ENCODE peak calls at places on chromosomes 5 and 9, in five cellular contexts. One of them, this sample, is unnamed.

GRCh38 chr5:148687427-148687826 is 33.1 kb upstream of the HTR4 start:
- DNase-seq in tibial artery: no peak
- DNase-seq in glutamatergic neuron: peak; percentile 15
- DNase-seq in CD4-positive, alpha-beta memory T cell: no peak
- DNase-seq in HCT116: peak; percentile 64
- DNase-seq in this sample: peak; percentile 23

GRCh38 chr5:4984461-4984860 is 155.7 kb upstream of the ADAMTS16 start:
- DNase-seq in CD4-positive, alpha-beta memory T cell: no peak
- DNase-seq in tibial artery: no peak
- DNase-seq in glutamatergic neuron: no peak
- DNase-seq in HCT116: no peak
- DNase-seq in this sample: no peak

GRCh38 chr5:83473344-83474169 is 2.0 kb downstream of the VCAN start:
- DNase-seq in glutamatergic neuron: peak; percentile 95
- DNase-seq in CD4-positive, alpha-beta memory T cell: peak; percentile 38
- DNase-seq in tibial artery: peak; percentile 98
- DNase-seq in HCT116: peak; percentile 86
- DNase-seq in this sample: peak; percentile 94

GRCh38 chr9:36765468-36766341 is 193.0 kb downstream of the MELK start:
- DNase-seq in glutamatergic neuron: peak; percentile 83
- DNase-seq in tibial artery: peak; percentile 76
- DNase-seq in CD4-positive, alpha-beta memory T cell: peak; percentile 90
- DNase-seq in HCT116: peak; percentile 91
- DNase-seq in this sample: peak; percentile 75

GRCh38 chr5:123450114-123450513 is 26.9 kb upstream of the CEP120 start:
- DNase-seq in tibial artery: no peak
- DNase-seq in glutamatergic neuron: no peak
- DNase-seq in CD4-positive, alpha-beta memory T cell: no peak
- DNase-seq in HCT116: no peak
- DNase-seq in this sample: no peak

GRCh38 chr5:58107704-58108103 is 352.2 kb downstream of the PLK2 start:
- DNase-seq in CD4-positive, alpha-beta memory T cell: no peak
- DNase-seq in HCT116: no peak
- DNase-seq in glutamatergic neuron: no peak
- DNase-seq in tibial artery: no peak
- DNase-seq in this sample: no peak

GRCh38 chr5:40717281-40717680 is 37.6 kb downstream of the PTGER4 start:
- DNase-seq in CD4-positive, alpha-beta memory T cell: no peak
- DNase-seq in tibial artery: no peak
- DNase-seq in HCT116: no peak
- DNase-seq in glutamatergic neuron: no peak
- DNase-seq in this sample: no peak

GRCh38 chr5:6568909-6569308 is 63.9 kb downstream of the NSUN2 start:
- DNase-seq in HCT116: no peak
- DNase-seq in glutamatergic neuron: no peak
- DNase-seq in tibial artery: no peak
- DNase-seq in CD4-positive, alpha-beta memory T cell: no peak
- DNase-seq in this sample: no peak

GRCh38 chr5:154038241-154038603 is 488 bp downstream of the FAM114A2 start:
- DNase-seq in HCT116: peak; percentile 3
- DNase-seq in tibial artery: no peak
- DNase-seq in glutamatergic neuron: no peak
- DNase-seq in CD4-positive, alpha-beta memory T cell: no peak
- DNase-seq in this sample: no peak

GRCh38 chr5:94245608-94246007 is 372.8 kb downstream of the KIAA0825 start:
- DNase-seq in glutamatergic neuron: no peak
- DNase-seq in HCT116: no peak
- DNase-seq in CD4-positive, alpha-beta memory T cell: no peak
- DNase-seq in tibial artery: no peak
- DNase-seq in this sample: no peak

GRCh38 chr5:153974131-153974812 is 64.4 kb downstream of the FAM114A2 start:
- DNase-seq in glutamatergic neuron: no peak
- DNase-seq in HCT116: peak; percentile 18
- DNase-seq in CD4-positive, alpha-beta memory T cell: peak; percentile 28
- DNase-seq in tibial artery: no peak
- DNase-seq in this sample: peak; percentile 60

GRCh38 chr5:138339086-138339456 is 1.0 kb downstream of the FAM53C start:
- DNase-seq in tibial artery: no peak
- DNase-seq in CD4-positive, alpha-beta memory T cell: no peak
- DNase-seq in glutamatergic neuron: no peak
- DNase-seq in HCT116: no peak
- DNase-seq in this sample: peak; percentile 25

GRCh38 chr9:119634036-119634435 is 264.8 kb upstream of the BRINP1 start:
- DNase-seq in HCT116: no peak
- DNase-seq in tibial artery: no peak
- DNase-seq in CD4-positive, alpha-beta memory T cell: no peak
- DNase-seq in glutamatergic neuron: no peak
- DNase-seq in this sample: no peak

GRCh38 chr5:53902524-53902923 is 342.1 kb downstream of the NDUFS4 start:
- DNase-seq in CD4-positive, alpha-beta memory T cell: no peak
- DNase-seq in HCT116: no peak
- DNase-seq in tibial artery: no peak
- DNase-seq in glutamatergic neuron: no peak
- DNase-seq in this sample: no peak

GRCh38 chr5:84382363-84383295 is 2.1 kb downstream of the EDIL3 start:
- DNase-seq in glutamatergic neuron: peak; percentile 83
- DNase-seq in HCT116: no peak
- DNase-seq in CD4-positive, alpha-beta memory T cell: no peak
- DNase-seq in tibial artery: peak; percentile 78
- DNase-seq in this sample: peak; percentile 67

GRCh38 chr5:143019614-143020515 is 249.7 kb downstream of the ARHGAP26 start:
- DNase-seq in CD4-positive, alpha-beta memory T cell: no peak
- DNase-seq in tibial artery: no peak
- DNase-seq in HCT116: no peak
- DNase-seq in glutamatergic neuron: no peak
- DNase-seq in this sample: no peak

GRCh38 chr5:112419050-112419595 is at the start of gene EPB41L4A:
- DNase-seq in CD4-positive, alpha-beta memory T cell: no peak
- DNase-seq in glutamatergic neuron: peak; percentile 80
- DNase-seq in tibial artery: peak; percentile 66
- DNase-seq in HCT116: no peak
- DNase-seq in this sample: peak; percentile 76

GRCh38 chr9:34454571-34455065 is 3.8 kb downstream of the FAM219A start:
- DNase-seq in glutamatergic neuron: peak; percentile 29
- DNase-seq in tibial artery: no peak
- DNase-seq in HCT116: peak; percentile 39
- DNase-seq in CD4-positive, alpha-beta memory T cell: no peak
- DNase-seq in this sample: no peak

GRCh38 chr9:6644346-6645152 is 980 bp downstream of the GLDC start:
- DNase-seq in HCT116: no peak
- DNase-seq in tibial artery: no peak
- DNase-seq in CD4-positive, alpha-beta memory T cell: no peak
- DNase-seq in glutamatergic neuron: no peak
- DNase-seq in this sample: no peak

GRCh38 chr5:14417232-14417730 is 164.3 kb upstream of the OTULINL start:
- DNase-seq in tibial artery: no peak
- DNase-seq in CD4-positive, alpha-beta memory T cell: no peak
- DNase-seq in HCT116: no peak
- DNase-seq in glutamatergic neuron: no peak
- DNase-seq in this sample: no peak

GRCh38 chr5:132024789-132025402 is 13.4 kb upstream of the ACSL6 start:
- DNase-seq in glutamatergic neuron: no peak
- DNase-seq in HCT116: no peak
- DNase-seq in CD4-positive, alpha-beta memory T cell: no peak
- DNase-seq in tibial artery: no peak
- DNase-seq in this sample: no peak

GRCh38 chr9:78040726-78041125 is 9.1 kb upstream of the GNAQ start:
- DNase-seq in HCT116: no peak
- DNase-seq in CD4-positive, alpha-beta memory T cell: no peak
- DNase-seq in glutamatergic neuron: no peak
- DNase-seq in tibial artery: no peak
- DNase-seq in this sample: no peak

GRCh38 chr5:1840741-1841521 is 39.7 kb downstream of the NDUFS6 start:
- DNase-seq in HCT116: no peak
- DNase-seq in glutamatergic neuron: peak; percentile 52
- DNase-seq in CD4-positive, alpha-beta memory T cell: no peak
- DNase-seq in tibial artery: no peak
- DNase-seq in this sample: no peak